ENCODE peak calls at places on chromosomes 2 and 18, in ten cellular contexts. Z is body of pancreas, C is neural progenitor cell, X is sigmoid colon, I is uterus, Y is IMR-90, R is SK-N-SH, W is stomach, N is adrenal gland, B is breast epithelium. G is an unnamed sample. For H3K36me3 and H3K4me1, the result is how much of the 10 kb centered on the place peaks cover.

GRCh38 chr2:133344864-133345263 is 223.4 kb downstream of the NCKAP5 start:
- DNase-seq in Z (no peak), C (no peak), X (no peak), I (no peak), Y (no peak), R (no peak), W (no peak), N (no peak), B (no peak), G (no peak)

GRCh38 chr2:44759823-44760222 is 181.7 kb upstream of the SIX3 start:
- DNase-seq in Z (no peak), C (no peak), X (no peak), I (no peak), Y (peak), R (no peak), W (no peak), N (no peak), B (no peak), G (no peak)

GRCh38 chr2:196453613-196454047 is 185.9 kb upstream of the CCDC150 start:
- DNase-seq in Z (peak), C (peak), X (no peak), I (no peak), Y (peak), R (peak), W (no peak), N (peak), B (no peak), G (no peak)

GRCh38 chr2:23199115-23199918 is 185.7 kb upstream of the KLHL29 start:
- DNase-seq in Z (no peak), C (peak), X (no peak), I (no peak), Y (peak), R (peak), W (no peak), N (peak), B (no peak), G (no peak)

GRCh38 chr18:35504996-35505395 is 7.2 kb upstream of the INO80C start:
- DNase-seq in Z (no peak), C (no peak), X (no peak), I (no peak), Y (no peak), R (no peak), W (no peak), N (no peak), B (no peak), G (no peak)

GRCh38 chr18:72652990-72653593 is 109.0 kb upstream of the CBLN2 start:
- DNase-seq in Z (peak), C (peak), X (no peak), I (no peak), Y (no peak), R (peak), W (no peak), N (peak), B (no peak), G (no peak)

GRCh38 chr2:73593676-73594075 is 48.5 kb downstream of the NAT8 start:
- DNase-seq in Z (no peak), C (no peak), X (no peak), I (no peak), Y (peak), R (no peak), W (no peak), N (no peak), B (no peak), G (no peak)

GRCh38 chr18:6039055-6039454 is 143.7 kb upstream of the TMEM200C start:
- DNase-seq in Z (no peak), C (no peak), X (no peak), I (no peak), Y (peak), R (no peak), W (no peak), N (no peak), B (no peak), G (no peak)

GRCh38 chr2:144489315-144489920 is 30.5 kb downstream of the ZEB2 start:
- DNase-seq in Z (no peak), C (no peak), X (no peak), I (no peak), Y (no peak), R (no peak), W (no peak), N (no peak), B (no peak), G (no peak)

GRCh38 chr2:22788749-22789148 is 596.2 kb upstream of the KLHL29 start:
- DNase-seq in Z (no peak), C (no peak), X (no peak), I (no peak), Y (no peak), R (no peak), W (no peak), N (no peak), B (no peak), G (no peak)

GRCh38 chr2:145161656-145162055 is 641.7 kb upstream of the ZEB2 start:
- DNase-seq in Z (no peak), C (no peak), X (no peak), I (no peak), Y (no peak), R (no peak), W (no peak), N (no peak), B (no peak), G (no peak)

GRCh38 chr2:105323117-105323516 is 6.4 kb downstream of the TGFBRAP1 start:
- DNase-seq in Z (no peak), C (no peak), X (no peak), I (no peak), Y (no peak), R (no peak), W (no peak), N (no peak), B (no peak), G (no peak)

GRCh38 chr2:10331702-10332401 is 29.1 kb downstream of the HPCAL1 start:
- DNase-seq in Z (no peak), C (no peak), X (no peak), I (no peak), Y (no peak), R (no peak), W (no peak), N (peak), B (no peak), G (no peak)

GRCh38 chr18:58355243-58355642 is 273.6 kb downstream of the ALPK2 start:
- DNase-seq in Z (no peak), C (no peak), X (no peak), I (no peak), Y (no peak), R (no peak), W (no peak), N (no peak), B (no peak), G (no peak)

GRCh38 chr2:71887196-71887595 is 260.5 kb downstream of the CYP26B1 start:
- DNase-seq in Z (no peak), C (no peak), X (no peak), I (no peak), Y (no peak), R (no peak), W (no peak), N (no peak), B (no peak), G (no peak)

GRCh38 chr2:120606280-120606679 is 129.4 kb upstream of the GLI2 start:
- DNase-seq in Z (no peak), C (no peak), X (no peak), I (no peak), Y (no peak), R (no peak), W (no peak), N (no peak), B (no peak), G (peak)

GRCh38 chr2:170525566-170525900 is 189.6 kb upstream of the SP5 start:
- DNase-seq in Z (peak), C (no peak), X (peak), I (peak), Y (peak), R (no peak), W (peak), N (peak), B (peak), G (no peak)

GRCh38 chr2:23630961-23631360 is 246.0 kb downstream of the KLHL29 start:
- DNase-seq in Z (no peak), C (no peak), X (no peak), I (no peak), Y (no peak), R (no peak), W (no peak), N (no peak), B (no peak), G (no peak)

GRCh38 chr2:39361511-39361910 is 75.6 kb downstream of the MAP4K3 start:
- DNase-seq in Z (no peak), C (no peak), X (no peak), I (no peak), Y (no peak), R (no peak), W (no peak), N (no peak), B (no peak), G (no peak)

GRCh38 chr2:171703574-171704347 is 16.5 kb downstream of the DYNC1I2 start:
- DNase-seq in Z (no peak), C (peak), X (no peak), I (no peak), Y (peak), R (peak), W (no peak), N (no peak), B (no peak), G (no peak)

GRCh38 chr2:127479219-127479825 is 47.0 kb downstream of the IWS1 start:
- DNase-seq in Z (no peak), C (peak), X (no peak), I (no peak), Y (peak), R (peak), W (no peak), N (no peak), B (no peak), G (no peak)

GRCh38 chr18:77014538-77014937 is 118.0 kb downstream of the MBP start:
- DNase-seq in Z (no peak), C (no peak), X (no peak), I (no peak), Y (no peak), R (no peak), W (no peak), N (no peak), B (no peak), G (no peak)

GRCh38 chr2:43159797-43160196 is 66.6 kb downstream of the ZFP36L2 start:
- DNase-seq in Z (no peak), C (no peak), X (no peak), I (no peak), Y (no peak), R (no peak), W (no peak), N (no peak), B (no peak), G (no peak)

GRCh38 chr2:60819155-60819862 is 62.1 kb upstream of the REL start:
- DNase-seq in Z (peak), C (no peak), X (no peak), I (no peak), Y (no peak), R (no peak), W (peak), N (peak), B (peak), G (peak)

GRCh38 chr18:26190506-26190905 is 35.7 kb upstream of the TAF4B start:
- DNase-seq in Z (no peak), C (no peak), X (no peak), I (no peak), Y (no peak), R (no peak), W (no peak), N (no peak), B (no peak), G (no peak)

GRCh38 chr18:34978953-34979608 is 62.1 kb upstream of the MAPRE2 start:
- DNase-seq in Z (peak), C (peak), X (peak), I (peak), Y (peak), R (peak), W (peak), N (peak), B (peak), G (peak)

GRCh38 chr2:231223001-231223375 is 24.6 kb downstream of the ARMC9 start:
- DNase-seq in Z (no peak), C (no peak), X (no peak), I (no peak), Y (no peak), R (no peak), W (no peak), N (no peak), B (no peak), G (no peak)
- H3K36me3 ChIP-seq in Z (under half), C (under half), X (under half), I (under half), Y (under half), R (half or more), W (under half), N (under half), B (under half), G (under half)

DNA sequence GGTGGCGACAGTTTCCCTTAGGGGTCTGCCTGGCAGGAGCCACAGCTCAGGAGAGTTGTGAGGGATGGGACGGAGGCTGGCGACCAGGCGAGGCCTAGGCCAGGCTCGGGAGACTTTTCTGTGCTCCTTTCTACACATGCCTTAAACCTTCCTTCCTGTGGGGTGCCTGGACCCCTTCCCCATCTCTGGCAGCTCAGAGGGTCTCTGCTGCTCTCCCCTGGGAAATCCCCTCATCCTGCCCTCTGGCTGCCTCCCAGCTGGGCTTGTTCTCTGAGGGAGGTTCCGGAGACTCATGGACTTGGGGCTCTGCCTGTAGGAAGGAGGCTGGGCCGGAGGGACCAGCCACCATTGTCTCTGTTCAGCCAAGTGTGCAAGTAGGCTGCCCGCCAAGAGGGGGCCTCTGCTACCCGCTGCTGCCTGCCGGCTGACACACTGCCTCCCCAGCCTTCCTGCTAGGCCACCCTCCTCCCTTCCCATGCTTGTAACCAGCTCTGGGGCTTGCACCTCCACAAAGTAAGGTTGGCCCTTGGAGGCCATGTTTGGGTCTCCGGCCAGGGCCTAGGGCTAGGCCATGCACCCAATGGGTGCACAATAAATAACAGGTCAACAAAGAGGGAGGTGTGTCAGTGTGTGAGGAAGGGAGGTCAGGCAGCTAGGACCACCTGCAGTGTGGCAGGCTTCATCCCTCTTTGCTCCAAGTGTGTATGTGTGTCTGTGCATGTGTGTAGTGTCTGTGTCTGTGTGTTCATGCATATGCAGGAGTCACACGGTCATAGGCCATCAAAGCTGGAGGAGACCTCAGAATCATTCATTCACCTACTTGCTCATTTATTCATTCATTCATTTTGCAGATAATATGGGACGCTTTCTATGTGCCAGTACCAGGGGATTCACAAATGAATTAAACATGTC is 28.8 kb downstream of the PSD4 start:
- DNase-seq in Z (no peak), C (peak), X (no peak), I (no peak), Y (no peak), R (no peak), W (no peak), N (no peak), B (no peak), G (no peak)
- TF ChIP-seq CTCF in Z (no peak), C (no peak), X (no peak), I (no peak), Y (no peak), R (no peak), W (no peak), N (no peak), B (no peak), G (no peak)

GRCh38 chr2:101830146-101830545 is 132.6 kb downstream of the MAP4K4 start:
- DNase-seq in Z (no peak), C (no peak), X (no peak), I (no peak), Y (no peak), R (no peak), W (no peak), N (no peak), B (no peak), G (no peak)
- H3K4me1 ChIP-seq in Z (under half), C (under half), X (under half), I (under half), Y (under half), R (under half), W (half or more), N (under half), B (under half), G (under half)

GRCh38 chr2:161315380-161315779 is 7.2 kb downstream of the PSMD14 start:
- DNase-seq in Z (no peak), C (no peak), X (no peak), I (no peak), Y (no peak), R (no peak), W (no peak), N (no peak), B (no peak), G (no peak)
- H3K36me3 ChIP-seq in Z (under half), C (under half), X (under half), I (under half), Y (under half), R (under half), W (under half), N (under half), B (under half), G (under half)

DNA sequence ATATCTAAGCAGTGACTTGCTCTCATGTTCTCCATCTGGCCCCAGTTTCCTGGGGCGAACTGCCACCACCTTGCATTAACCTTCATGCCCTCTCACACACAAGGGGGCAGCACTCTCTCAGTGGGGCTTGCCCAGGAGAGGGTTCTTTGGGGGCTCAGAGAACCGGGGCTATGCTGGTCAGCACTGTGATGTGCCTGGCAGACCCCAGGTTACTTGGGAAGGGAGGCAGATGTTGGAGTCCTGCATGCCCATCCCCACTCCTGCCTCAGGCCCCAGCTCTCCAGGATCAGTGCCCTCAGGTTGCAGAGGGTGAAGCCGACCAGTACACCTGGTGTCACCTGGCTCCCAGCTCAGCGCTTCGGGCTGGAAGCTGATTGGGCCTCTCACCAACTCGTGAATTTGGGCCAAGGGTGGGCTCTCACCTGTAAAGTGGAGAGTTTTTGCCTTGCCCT is 396.2 kb upstream of the HS6ST1 start:
- DNase-seq in Z (no peak), C (peak), X (no peak), I (no peak), Y (no peak), R (no peak), W (no peak), N (no peak), B (no peak), G (no peak)
- TF ChIP-seq CTCF in Z (peak), C (peak), X (no peak), I (no peak), Y (no peak), R (no peak), W (no peak), N (no peak), B (no peak), G (no peak)

GRCh38 chr18:79257480-79257879 is 138.2 kb upstream of the NFATC1 start:
- DNase-seq in Z (no peak), C (no peak), X (no peak), I (no peak), Y (no peak), R (no peak), W (no peak), N (no peak), B (no peak), G (no peak)

GRCh38 chr18:79258447-79258846 is 137.3 kb upstream of the NFATC1 start:
- DNase-seq in Z (no peak), C (no peak), X (no peak), I (no peak), Y (no peak), R (no peak), W (no peak), N (no peak), B (no peak), G (no peak)

GRCh38 chr18:79259218-79259617 is 136.5 kb upstream of the NFATC1 start:
- DNase-seq in Z (no peak), C (no peak), X (no peak), I (no peak), Y (no peak), R (no peak), W (no peak), N (no peak), B (no peak), G (no peak)

GRCh38 chr18:79260023-79260422 is 135.7 kb upstream of the NFATC1 start:
- DNase-seq in Z (no peak), C (no peak), X (no peak), I (no peak), Y (no peak), R (no peak), W (no peak), N (no peak), B (no peak), G (no peak)

GRCh38 chr18:79260510-79260909 is 135.2 kb upstream of the NFATC1 start:
- DNase-seq in Z (no peak), C (no peak), X (no peak), I (no peak), Y (no peak), R (no peak), W (no peak), N (no peak), B (no peak), G (no peak)
- H3K4me1 ChIP-seq in Z (under half), C (under half), X (under half), I (under half), Y (under half), R (under half), W (under half), N (under half), B (under half), G (under half)

DNA sequence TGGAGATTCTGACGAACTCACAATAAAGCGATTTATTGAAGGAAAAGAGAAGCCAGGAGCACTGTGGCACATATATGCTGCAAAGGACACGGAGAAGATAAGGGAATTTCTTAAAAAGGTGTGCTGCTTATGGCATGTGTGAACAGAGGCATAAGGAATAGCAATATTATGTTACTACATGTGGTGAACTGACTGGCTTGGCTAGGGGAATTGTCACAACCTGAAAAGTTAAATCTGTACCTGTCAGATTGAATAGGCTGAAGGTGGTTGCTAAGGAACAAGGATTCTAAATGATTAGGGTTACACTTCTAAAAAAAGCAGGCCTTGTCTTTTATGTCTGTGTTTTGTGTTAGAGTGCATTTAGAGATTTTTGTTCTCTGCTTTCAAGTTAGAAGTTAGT is 48.4 kb downstream of the KDM3A start:
- DNase-seq in Z (no peak), C (no peak), X (no peak), I (no peak), Y (no peak), R (no peak), W (no peak), N (no peak), B (no peak), G (no peak)
- H3K36me3 ChIP-seq in Z (under half), C (under half), X (half or more), I (under half), Y (half or more), R (half or more), W (under half), N (half or more), B (under half), G (half or more)